ENCODE peak calls at places on chromosomes 5 and 9, in ten cellular contexts. S is GM13977, A is MCF 10A, V is adrenal gland, I is colonic mucosa, J is glutamatergic neuron, N is heart right ventricle, P is astrocyte, G is HFF-Myc, W is right lobe of liver. B is an unnamed sample.
A peak's percentile ranks its signal among the peaks of the same experiment; 100 is the strongest.

GRCh38 chr5:173327948-173328895 is at the start of gene STC2:
- DNase-seq in V (peak; percentile 44), N (peak; percentile 81), S (peak; percentile 92), W (peak; percentile 91), A (peak; percentile 99), P (peak; percentile 64), G (peak; percentile 59), J (peak; percentile 81), I (peak; percentile 55), B (peak; percentile 84)

GRCh38 chr5:16593013-16593412 is 23.8 kb downstream of the RETREG1 start:
- DNase-seq in I (no peak), V (no peak), A (peak; percentile 34), N (no peak), W (no peak), J (no peak), G (peak; percentile 45), P (peak; percentile 73), S (no peak), B (no peak)

GRCh38 chr5:116454417-116454927 is 120.2 kb downstream of the SEMA6A start:
- DNase-seq in P (peak; percentile 97), W (no peak), N (peak; percentile 33), G (peak; percentile 96), A (no peak), V (no peak), I (no peak), J (no peak), S (peak; percentile 62), B (peak; percentile 83)

GRCh38 chr5:40681351-40682311 is 1.9 kb downstream of the PTGER4 start:
- DNase-seq in J (peak; percentile 33), V (peak; percentile 27), A (no peak), N (no peak), I (peak; percentile 61), S (no peak), W (peak; percentile 45), P (no peak), G (no peak), B (no peak)

GRCh38 chr5:139725073-139725830 is 70.4 kb upstream of the PSD2 start:
- DNase-seq in S (no peak), N (peak; percentile 58), V (peak; percentile 92), I (peak; percentile 40), G (peak; percentile 43), P (peak; percentile 65), J (peak; percentile 24), W (peak; percentile 74), A (peak; percentile 53), B (no peak)

GRCh38 chr5:126512451-126512850 is 82.6 kb downstream of the ALDH7A1 start:
- DNase-seq in P (no peak), V (no peak), W (no peak), A (no peak), I (no peak), J (no peak), N (no peak), S (no peak), G (no peak), B (no peak)

GRCh38 chr9:137772281-137772873 is 105.2 kb upstream of the CACNA1B start:
- DNase-seq in N (no peak), S (no peak), J (no peak), V (no peak), A (no peak), P (no peak), W (no peak), I (no peak), G (no peak), B (no peak)

GRCh38 chr5:10760033-10760975 is 730 bp downstream of the DAP start:
- DNase-seq in G (peak; percentile 36), J (peak; percentile 55), N (peak; percentile 61), A (peak; percentile 59), V (peak; percentile 56), W (peak; percentile 71), S (peak; percentile 34), P (peak; percentile 53), I (peak; percentile 78), B (no peak)

GRCh38 chr5:9877473-9877872 is 247.3 kb upstream of the TAS2R1 start:
- DNase-seq in P (no peak), A (no peak), G (no peak), W (no peak), V (no peak), I (no peak), S (no peak), N (no peak), J (no peak), B (no peak)

GRCh38 chr5:73238873-73239272 is 65.9 kb downstream of the TMEM174 start:
- DNase-seq in A (no peak), G (no peak), I (no peak), N (no peak), W (no peak), V (no peak), J (no peak), P (no peak), S (no peak), B (no peak)

GRCh38 chr5:172187118-172188032 is 649 bp downstream of the STK10 start:
- DNase-seq in P (peak; percentile 69), I (peak; percentile 83), W (peak; percentile 68), V (peak; percentile 62), J (peak; percentile 53), A (peak; percentile 91), G (no peak), S (peak; percentile 69), N (peak; percentile 70), B (peak; percentile 29)

GRCh38 chr9:119453980-119454379 is 84.7 kb upstream of the BRINP1 start:
- DNase-seq in P (no peak), V (no peak), I (no peak), N (no peak), S (no peak), A (peak; percentile 78), J (no peak), G (no peak), W (no peak), B (no peak)

GRCh38 chr5:126544087-126544740 is 50.8 kb downstream of the ALDH7A1 start:
- DNase-seq in I (peak; percentile 61), P (no peak), J (peak; percentile 56), A (peak; percentile 60), G (no peak), W (no peak), N (no peak), V (peak; percentile 45), S (peak; percentile 38), B (no peak)

GRCh38 chr9:17280350-17281012 is 145.6 kb downstream of the CNTLN start:
- DNase-seq in V (no peak), P (peak; percentile 43), G (no peak), N (no peak), I (no peak), S (no peak), W (no peak), A (no peak), J (no peak), B (no peak)

GRCh38 chr9:96021616-96022444 is 146.3 kb downstream of the ERCC6L2 start:
- DNase-seq in G (no peak), N (no peak), I (no peak), A (no peak), P (no peak), V (peak; percentile 17), W (no peak), S (peak; percentile 54), J (peak; percentile 28), B (no peak)

GRCh38 chr9:96015876-96016686 is 140.6 kb downstream of the ERCC6L2 start:
- DNase-seq in A (no peak), G (no peak), P (peak; percentile 65), S (peak; percentile 78), I (no peak), N (no peak), W (no peak), V (no peak), J (no peak), B (no peak)

GRCh38 chr9:96020300-96020821 is 144.9 kb downstream of the ERCC6L2 start:
- DNase-seq in W (no peak), P (no peak), N (no peak), J (no peak), V (no peak), S (no peak), A (no peak), G (no peak), I (no peak), B (no peak)

GRCh38 chr9:96022445-96023031 is 147.0 kb downstream of the ERCC6L2 start:
- DNase-seq in N (peak; percentile 34), I (peak; percentile 53), A (no peak), W (no peak), J (peak; percentile 64), S (peak; percentile 44), P (no peak), V (no peak), G (no peak), B (no peak)

GRCh38 chr9:96020822-96021615 is 145.5 kb downstream of the ERCC6L2 start:
- DNase-seq in W (peak; percentile 53), V (peak; percentile 27), S (peak; percentile 59), J (peak; percentile 36), P (no peak), N (peak; percentile 39), I (peak; percentile 36), G (no peak), A (no peak), B (no peak)
- TF ChIP-seq CTCF in W (no peak), V (no peak), S (no peak), J (no peak), P (no peak), N (no peak), I (no peak), G (no peak), A (no peak), B (no peak)

GRCh38 chr9:32502459-32502858 is 23.5 kb downstream of the RIGI start:
- DNase-seq in V (no peak), P (peak; percentile 84), W (no peak), I (no peak), A (peak; percentile 67), S (no peak), G (peak; percentile 30), J (no peak), N (no peak), B (no peak)
- TF ChIP-seq CTCF in V (no peak), P (no peak), W (no peak), I (no peak), A (no peak), S (no peak), G (no peak), J (no peak), N (no peak), B (no peak)

DNA sequence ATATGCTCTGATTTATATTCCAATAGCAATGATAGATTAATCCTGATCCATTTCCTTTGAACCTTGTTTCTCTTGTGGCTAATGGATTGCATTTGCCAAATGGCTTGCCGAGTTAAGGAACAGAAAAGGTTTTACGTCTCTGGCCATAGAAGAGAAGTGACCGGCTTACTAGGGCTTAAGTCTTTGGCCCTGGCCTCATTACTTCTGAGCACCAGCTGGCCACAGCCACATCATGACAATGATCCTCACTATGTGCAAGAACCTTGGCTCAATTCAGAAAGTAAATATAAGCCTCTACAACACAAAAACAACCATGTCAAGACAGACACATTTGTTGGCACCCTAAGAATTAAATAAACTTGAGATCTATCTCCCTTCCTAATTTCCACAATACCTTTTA is 46.1 kb downstream of the ZNF608 start:
- DNase-seq in N (no peak), W (no peak), A (no peak), P (no peak), J (no peak), G (no peak), V (no peak), S (no peak), I (no peak), B (no peak)
- TF ChIP-seq CTCF in N (no peak), W (no peak), A (no peak), P (no peak), J (no peak), G (no peak), V (no peak), S (no peak), I (no peak), B (no peak)

GRCh38 chr5:178572617-178573016 is 17.6 kb downstream of the COL23A1 start:
- DNase-seq in S (no peak), A (no peak), G (no peak), J (no peak), V (no peak), I (no peak), W (no peak), N (no peak), P (no peak), B (no peak)
- TF ChIP-seq CTCF in S (no peak), A (no peak), G (no peak), J (no peak), V (no peak), I (no peak), W (no peak), N (no peak), P (no peak), B (no peak)

B was measured in AG09319.